ENCODE peak calls at places on chromosomes 1 and 21, in four cellular contexts. J, G, I and W are unnamed samples. For H3K36me3, the result is how much of the 10 kb centered on the place peaks cover.

GRCh38 chr1:153688736-153689328 is 10.3 kb downstream of the NPR1 start:
- DNase-seq in I (no peak), G (no peak), J (no peak), W (no peak)

GRCh38 chr1:233327938-233328660 is 575 bp downstream of the MAP3K21 start:
- DNase-seq in J (peak), G (peak), I (peak), W (no peak)

GRCh38 chr1:220685879-220686278 is 4.3 kb upstream of the C1orf115 start:
- DNase-seq in I (no peak), G (no peak), J (no peak), W (no peak)

GRCh38 chr21:15063081-15063820 is 1.5 kb downstream of the NRIP1 start:
- DNase-seq in J (peak), I (no peak), G (peak), W (peak)

GRCh38 chr1:16888806-16889178 is 7.0 kb upstream of the RNU1-2 start:
- DNase-seq in G (no peak), I (no peak), J (no peak), W (peak)

GRCh38 chr1:240399381-240399780 is 212.6 kb downstream of the GREM2 start:
- DNase-seq in G (peak), I (no peak), J (no peak), W (no peak)

GRCh38 chr1:209924386-209924785 is 13.6 kb upstream of the SYT14 start:
- DNase-seq in J (no peak), I (no peak), G (no peak), W (no peak)

GRCh38 chr21:38968887-38969543 is 163.3 kb downstream of the ETS2 start:
- DNase-seq in I (no peak), J (no peak), G (no peak), W (no peak)

GRCh38 chr1:64171797-64172281 is 31.6 kb upstream of the UBE2U start:
- DNase-seq in G (peak), I (no peak), J (no peak), W (peak)

GRCh38 chr1:231397882-231398671 is 24.0 kb downstream of the EGLN1 start:
- DNase-seq in I (no peak), G (no peak), J (no peak), W (no peak)

GRCh38 chr1:231028676-231029075 is 11.4 kb downstream of the FAM89A start:
- DNase-seq in G (no peak), J (no peak), I (no peak), W (no peak)

GRCh38 chr1:242139437-242139836 is 140.5 kb upstream of the MAP1LC3C start:
- DNase-seq in G (no peak), I (peak), J (peak), W (no peak)

GRCh38 chr1:12112711-12113161 is 49.6 kb downstream of the TNFRSF8 start:
- DNase-seq in J (no peak), G (no peak), I (no peak), W (no peak)

GRCh38 chr21:26117324-26117971 is 53.1 kb downstream of the APP start:
- DNase-seq in G (no peak), I (no peak), J (no peak), W (no peak)

GRCh38 chr21:26116456-26117011 is 54.0 kb downstream of the APP start:
- DNase-seq in I (no peak), G (peak), J (no peak), W (peak)

GRCh38 chr21:26112979-26113378 is 57.6 kb downstream of the APP start:
- DNase-seq in G (no peak), I (no peak), J (no peak), W (no peak)

GRCh38 chr21:26115899-26116298 is 54.7 kb downstream of the APP start:
- DNase-seq in G (no peak), J (no peak), I (no peak), W (no peak)

GRCh38 chr21:26115346-26115745 is 55.2 kb downstream of the APP start:
- DNase-seq in J (no peak), I (no peak), G (no peak), W (no peak)
- H3K4me3 ChIP-seq in J (no peak), I (no peak), G (no peak), W (no peak)

DNA sequence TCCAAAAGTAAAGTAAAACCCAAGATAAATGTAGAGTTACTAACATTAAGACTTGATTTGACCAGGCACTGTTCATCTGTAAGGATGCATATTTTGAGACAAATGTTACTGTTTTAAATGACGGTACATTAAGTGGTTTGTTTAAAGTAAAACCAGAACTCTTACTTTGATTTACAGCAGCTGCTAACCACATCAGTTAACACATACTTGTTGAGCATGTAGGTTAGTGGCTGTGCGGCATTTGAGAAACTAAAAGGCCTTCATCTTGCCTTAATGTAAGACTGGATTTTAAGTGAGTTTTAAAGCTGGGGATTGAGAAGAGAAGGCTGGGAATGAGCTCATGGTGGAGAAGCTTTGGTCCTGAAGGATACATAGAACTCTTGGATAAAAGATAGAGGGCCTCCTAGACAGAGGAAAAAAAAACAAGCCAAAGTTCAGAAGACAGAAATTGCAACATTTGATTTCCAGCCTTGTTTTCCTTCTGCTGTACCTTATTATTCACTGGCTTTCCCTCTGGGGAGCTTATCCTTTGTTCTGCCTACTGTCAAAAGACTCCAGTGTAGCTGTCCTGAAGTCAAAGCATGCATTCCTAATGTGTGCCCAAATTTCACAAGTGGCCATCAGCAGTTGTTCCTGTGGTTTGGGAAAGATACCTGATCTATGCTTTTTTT is 66.6 kb downstream of the MTR start:
- DNase-seq in I (no peak), G (peak), J (no peak), W (no peak)
- H3K36me3 ChIP-seq in I (under half), G (under half), J (under half), W (half or more)

GRCh38 chr21:17003221-17003620 is 509.6 kb upstream of the CXADR start:
- DNase-seq in G (no peak), J (no peak), I (no peak), W (peak)

GRCh38 chr21:17002628-17003027 is 510.2 kb upstream of the CXADR start:
- DNase-seq in G (no peak), I (no peak), J (no peak), W (no peak)

GRCh38 chr21:17003763-17004373 is 509.0 kb upstream of the CXADR start:
- DNase-seq in J (no peak), G (no peak), I (no peak), W (no peak)
- H3K4me3 ChIP-seq in J (no peak), G (no peak), I (no peak), W (no peak)

GRCh38 chr1:112695276-112695675 is 11.7 kb downstream of the RHOC start:
- DNase-seq in G (no peak), J (no peak), I (no peak), W (no peak)
- H3K36me3 ChIP-seq in G (under half), J (under half), I (under half), W (half or more)

GRCh38 chr1:43707191-43708005 is at the start of gene ST3GAL3:
- DNase-seq in J (peak), I (peak), G (peak), W (peak)

GRCh38 chr1:43708006-43708412 is 673 bp downstream of the ST3GAL3 start:
- DNase-seq in J (no peak), G (no peak), I (peak), W (peak)

GRCh38 chr1:43705334-43705733 is 2.0 kb upstream of the ST3GAL3 start:
- DNase-seq in J (no peak), I (peak), G (no peak), W (no peak)

GRCh38 chr1:43705982-43706597 is 1.2 kb upstream of the ST3GAL3 start:
- DNase-seq in G (peak), I (peak), J (no peak), W (no peak)

DNA sequence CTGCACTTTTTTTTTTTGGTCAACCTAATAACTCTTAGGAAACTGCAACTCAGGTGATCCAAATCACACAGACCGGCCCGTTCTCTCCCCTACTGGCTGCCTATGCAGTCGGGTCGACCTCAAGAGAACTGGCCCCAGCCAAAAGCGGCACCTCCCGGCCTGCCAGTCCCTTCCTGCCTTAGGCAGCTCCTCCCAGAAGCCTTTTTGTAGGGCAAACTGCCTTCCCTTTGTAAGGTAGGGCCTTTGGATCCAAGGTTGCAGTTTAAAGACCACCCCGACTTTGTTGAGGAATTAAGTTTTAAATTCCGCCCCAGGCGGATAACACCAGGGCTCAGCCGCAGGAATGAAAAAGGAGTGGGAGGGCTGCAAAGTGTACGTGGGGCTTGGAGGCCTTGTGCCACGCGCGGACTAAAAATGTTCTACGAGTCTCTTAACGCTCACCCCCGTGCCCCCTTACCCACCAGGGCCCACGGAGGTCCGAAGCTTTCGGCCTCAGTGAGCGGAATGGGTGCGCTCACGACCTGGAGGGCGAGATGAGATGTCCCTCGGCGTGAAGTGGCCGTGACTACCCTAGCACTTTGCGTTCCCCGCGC is 642 bp upstream of the ST3GAL3 start:
- DNase-seq in I (peak), J (peak), G (peak), W (peak)
- H3K4me3 ChIP-seq in I (peak), J (peak), G (peak), W (peak)

DNA sequence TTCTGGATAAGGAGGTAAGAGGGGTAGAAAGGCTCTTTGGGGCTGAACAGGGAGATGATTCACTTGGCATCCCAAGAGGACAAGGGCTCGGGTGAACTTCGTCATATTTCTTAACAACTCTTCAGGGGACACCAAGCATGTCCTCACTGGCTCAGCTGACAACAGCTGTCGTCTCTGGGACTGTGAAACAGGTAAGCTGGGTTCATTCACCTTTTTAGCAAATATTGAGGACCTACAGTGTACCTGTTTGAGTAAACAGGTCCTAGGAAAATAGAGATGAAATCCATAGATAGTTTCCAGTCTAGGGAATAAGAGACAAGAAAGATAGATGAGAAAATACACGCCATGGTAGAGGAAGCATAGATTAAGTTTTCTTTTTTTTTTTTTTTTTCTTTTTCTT is 2.1 kb downstream of the EIF3I start:
- DNase-seq in J (no peak), I (no peak), G (no peak), W (no peak)
- H3K36me3 ChIP-seq in J (half or more), I (under half), G (under half), W (half or more)

DNA sequence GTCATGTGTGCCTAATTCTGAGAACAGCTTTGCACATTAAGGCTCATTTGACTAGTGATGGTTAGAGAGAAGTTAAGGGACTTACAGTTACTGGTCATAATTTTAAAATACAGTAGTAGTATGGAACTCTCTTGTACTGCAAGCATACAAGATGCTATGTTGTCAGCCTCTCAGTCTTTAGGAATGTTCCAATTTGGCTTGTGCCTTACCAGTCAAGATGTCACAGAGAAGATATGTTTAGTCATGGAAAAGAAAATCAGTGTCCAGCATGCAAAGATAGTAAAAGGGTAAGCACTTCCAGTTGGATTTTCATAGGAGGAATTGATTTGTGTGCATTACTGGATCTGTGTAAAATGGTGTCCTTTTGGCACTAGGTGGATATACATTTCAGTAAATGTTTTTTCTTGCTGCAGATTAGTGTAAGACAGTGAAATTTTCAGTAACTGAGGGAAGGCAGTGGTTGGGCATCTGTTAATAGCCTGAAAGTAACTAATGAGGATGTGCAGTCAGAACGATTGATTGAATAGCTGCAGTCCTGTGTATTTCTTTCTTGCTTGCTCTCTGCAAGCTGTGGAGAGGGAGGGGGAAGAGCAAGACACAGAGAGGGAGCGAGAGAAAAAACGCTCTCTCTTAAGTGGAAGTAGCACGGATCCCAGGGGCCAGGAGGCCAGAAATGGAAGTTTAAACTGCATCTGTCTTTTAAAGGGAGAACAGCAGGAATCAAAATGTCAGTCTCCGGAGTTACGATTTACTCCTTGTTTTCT is 108.2 kb downstream of the CLEC20A start:
- DNase-seq in I (no peak), G (no peak), J (no peak), W (no peak)
- H3K4me3 ChIP-seq in I (no peak), G (no peak), J (no peak), W (no peak)